ENCODE peak calls at places on chromosomes 12 and 14, in six cellular contexts. R, A, B, G, D and Z are unnamed samples.
A peak's percentile ranks its signal among the peaks of the same experiment; 100 is the strongest.

GRCh38 chr14:31718985-31719384 is 157.8 kb downstream of the NUBPL start:
- DNase-seq in R (no peak), A (no peak), B (no peak), G (no peak), D (no peak), Z (no peak)

GRCh38 chr14:35302211-35302528 is 10.0 kb downstream of the PSMA6 start:
- DNase-seq in R (no peak), A (no peak), B (no peak), G (no peak), D (no peak), Z (no peak)

GRCh38 chr14:89165810-89166209 is 251.2 kb downstream of the FOXN3 start:
- DNase-seq in R (no peak), A (no peak), B (no peak), G (no peak), D (no peak), Z (no peak)

GRCh38 chr12:86777335-86777734 is 521.1 kb upstream of the MGAT4C start:
- DNase-seq in R (no peak), A (no peak), B (no peak), G (peak; percentile 71), D (no peak), Z (peak; percentile 16)

GRCh38 chr14:60051690-60052324 is 39.9 kb upstream of the PCNX4 start:
- DNase-seq in R (no peak), A (peak; percentile 69), B (peak; percentile 25), G (peak; percentile 48), D (no peak), Z (no peak)

GRCh38 chr12:96201272-96202227 is 7.4 kb downstream of the ELK3 start:
- DNase-seq in R (no peak), A (no peak), B (no peak), G (no peak), D (no peak), Z (no peak)

GRCh38 chr12:6394398-6394797 is 10.4 kb downstream of the LTBR start:
- DNase-seq in R (no peak), A (no peak), B (no peak), G (no peak), D (no peak), Z (no peak)

GRCh38 chr12:113310489-113310888 is 24.4 kb downstream of the SLC8B1 start:
- DNase-seq in R (no peak), A (peak; percentile 28), B (no peak), G (no peak), D (no peak), Z (peak; percentile 30)

GRCh38 chr14:99940064-99940463 is 125.2 kb upstream of the EVL start:
- DNase-seq in R (no peak), A (no peak), B (no peak), G (no peak), D (no peak), Z (no peak)

GRCh38 chr14:65810326-65810725 is 397.8 kb downstream of the FUT8 start:
- DNase-seq in R (no peak), A (no peak), B (no peak), G (no peak), D (no peak), Z (no peak)

GRCh38 chr14:50410921-50411320 is 14.2 kb upstream of the CDKL1 start:
- DNase-seq in R (no peak), A (peak; percentile 80), B (no peak), G (peak; percentile 73), D (no peak), Z (no peak)

GRCh38 chr12:18158774-18159557 is 69.0 kb upstream of the RERGL start:
- DNase-seq in R (no peak), A (peak; percentile 49), B (peak; percentile 38), G (peak; percentile 36), D (peak; percentile 30), Z (peak; percentile 60)

GRCh38 chr14:73785336-73785833 is 66.2 kb upstream of the PTGR2 start:
- DNase-seq in R (no peak), A (peak; percentile 92), B (no peak), G (peak; percentile 85), D (peak; percentile 11), Z (no peak)

GRCh38 chr12:109385339-109386078 is 37.8 kb downstream of the MYO1H start:
- DNase-seq in R (no peak), A (peak; percentile 63), B (peak; percentile 14), G (peak; percentile 65), D (peak; percentile 39), Z (peak; percentile 52)

GRCh38 chr14:63964063-63964462 is 111.3 kb downstream of the SYNE2 start:
- DNase-seq in R (no peak), A (no peak), B (no peak), G (no peak), D (no peak), Z (no peak)